ENCODE peak calls at places on chromosomes 6 and 20, in six cellular contexts. One of them, this sample, is unnamed.

GRCh38 chr6:48916523-48917050 is 546.5 kb downstream of the MMUT start:
- DNase-seq in fibroblast of the aortic adventitia: no peak
- DNase-seq in colonic mucosa: no peak
- DNase-seq in lung: no peak
- DNase-seq in suprapubic skin: no peak
- DNase-seq in omental fat pad: no peak
- DNase-seq in this sample: no peak

GRCh38 chr20:1005452-1006027 is 3.4 kb upstream of the RSPO4 start:
- DNase-seq in colonic mucosa: peak
- DNase-seq in fibroblast of the aortic adventitia: no peak
- DNase-seq in suprapubic skin: no peak
- DNase-seq in omental fat pad: no peak
- DNase-seq in lung: no peak
- DNase-seq in this sample: no peak

GRCh38 chr20:45985573-45985972 is 13.6 kb upstream of the ZNF335 start:
- DNase-seq in lung: no peak
- DNase-seq in fibroblast of the aortic adventitia: no peak
- DNase-seq in omental fat pad: no peak
- DNase-seq in suprapubic skin: no peak
- DNase-seq in colonic mucosa: no peak
- DNase-seq in this sample: no peak

GRCh38 chr6:548517-548916 is 108.4 kb downstream of the HUS1B start:
- DNase-seq in fibroblast of the aortic adventitia: no peak
- DNase-seq in omental fat pad: no peak
- DNase-seq in colonic mucosa: no peak
- DNase-seq in suprapubic skin: no peak
- DNase-seq in lung: no peak
- DNase-seq in this sample: no peak

GRCh38 chr6:105178110-105178509 is 1.7 kb downstream of the POPDC3 start:
- DNase-seq in fibroblast of the aortic adventitia: peak
- DNase-seq in suprapubic skin: no peak
- DNase-seq in colonic mucosa: no peak
- DNase-seq in omental fat pad: no peak
- DNase-seq in lung: no peak
- DNase-seq in this sample: no peak

GRCh38 chr6:132506869-132507813 is 5.8 kb downstream of the STX7 start:
- DNase-seq in suprapubic skin: no peak
- DNase-seq in colonic mucosa: no peak
- DNase-seq in fibroblast of the aortic adventitia: no peak
- DNase-seq in lung: no peak
- DNase-seq in omental fat pad: no peak
- DNase-seq in this sample: no peak

GRCh38 chr6:40912158-40912946 is 126.7 kb downstream of the UNC5CL start:
- DNase-seq in suprapubic skin: no peak
- DNase-seq in omental fat pad: no peak
- DNase-seq in fibroblast of the aortic adventitia: no peak
- DNase-seq in colonic mucosa: peak
- DNase-seq in lung: no peak
- DNase-seq in this sample: no peak

GRCh38 chr6:55009114-55009513 is 162.5 kb downstream of the FAM83B start:
- DNase-seq in fibroblast of the aortic adventitia: no peak
- DNase-seq in suprapubic skin: no peak
- DNase-seq in lung: no peak
- DNase-seq in colonic mucosa: no peak
- DNase-seq in omental fat pad: no peak
- DNase-seq in this sample: no peak

GRCh38 chr20:4220352-4220751 is 205.0 kb upstream of the RNF24 start:
- DNase-seq in lung: no peak
- DNase-seq in suprapubic skin: no peak
- DNase-seq in colonic mucosa: no peak
- DNase-seq in omental fat pad: no peak
- DNase-seq in fibroblast of the aortic adventitia: no peak
- DNase-seq in this sample: no peak

GRCh38 chr6:137080711-137081110 is 35.9 kb upstream of the IL20RA start:
- DNase-seq in fibroblast of the aortic adventitia: no peak
- DNase-seq in suprapubic skin: no peak
- DNase-seq in omental fat pad: no peak
- DNase-seq in lung: no peak
- DNase-seq in colonic mucosa: no peak
- DNase-seq in this sample: no peak

GRCh38 chr20:2314759-2315439 is 19.1 kb downstream of the TGM3 start:
- DNase-seq in omental fat pad: no peak
- DNase-seq in colonic mucosa: no peak
- DNase-seq in fibroblast of the aortic adventitia: peak
- DNase-seq in suprapubic skin: no peak
- DNase-seq in lung: no peak
- DNase-seq in this sample: no peak

GRCh38 chr6:132952998-132953397 is 138.6 kb downstream of the RPS12 start:
- DNase-seq in fibroblast of the aortic adventitia: no peak
- DNase-seq in lung: no peak
- DNase-seq in suprapubic skin: no peak
- DNase-seq in omental fat pad: no peak
- DNase-seq in colonic mucosa: no peak
- DNase-seq in this sample: no peak

GRCh38 chr6:38169826-38170526 is 350.4 kb downstream of the ZFAND3 start:
- DNase-seq in omental fat pad: no peak
- DNase-seq in lung: no peak
- DNase-seq in fibroblast of the aortic adventitia: no peak
- DNase-seq in suprapubic skin: no peak
- DNase-seq in colonic mucosa: peak
- DNase-seq in this sample: no peak

GRCh38 chr6:13278184-13278583 is 50.2 kb downstream of the TBC1D7 start:
- DNase-seq in omental fat pad: no peak
- DNase-seq in fibroblast of the aortic adventitia: no peak
- DNase-seq in colonic mucosa: no peak
- DNase-seq in lung: no peak
- DNase-seq in suprapubic skin: no peak
- DNase-seq in this sample: no peak

GRCh38 chr6:45791181-45791580 is 224.5 kb downstream of the CLIC5 start:
- DNase-seq in fibroblast of the aortic adventitia: peak
- DNase-seq in colonic mucosa: no peak
- DNase-seq in omental fat pad: no peak
- DNase-seq in lung: no peak
- DNase-seq in suprapubic skin: no peak
- DNase-seq in this sample: no peak

GRCh38 chr6:41689171-41690008 is 46.0 kb downstream of the TFEB start:
- DNase-seq in lung: no peak
- DNase-seq in colonic mucosa: no peak
- DNase-seq in suprapubic skin: no peak
- DNase-seq in fibroblast of the aortic adventitia: peak
- DNase-seq in omental fat pad: no peak
- DNase-seq in this sample: no peak

GRCh38 chr20:32158943-32159660 is 48.4 kb downstream of the PLAGL2 start:
- DNase-seq in colonic mucosa: no peak
- DNase-seq in fibroblast of the aortic adventitia: no peak
- DNase-seq in lung: no peak
- DNase-seq in suprapubic skin: peak
- DNase-seq in omental fat pad: no peak
- DNase-seq in this sample: no peak

GRCh38 chr6:73782911-73783310 is 86.9 kb downstream of the CD109 start:
- DNase-seq in colonic mucosa: no peak
- DNase-seq in omental fat pad: no peak
- DNase-seq in suprapubic skin: no peak
- DNase-seq in lung: no peak
- DNase-seq in fibroblast of the aortic adventitia: no peak
- DNase-seq in this sample: no peak

DNA sequence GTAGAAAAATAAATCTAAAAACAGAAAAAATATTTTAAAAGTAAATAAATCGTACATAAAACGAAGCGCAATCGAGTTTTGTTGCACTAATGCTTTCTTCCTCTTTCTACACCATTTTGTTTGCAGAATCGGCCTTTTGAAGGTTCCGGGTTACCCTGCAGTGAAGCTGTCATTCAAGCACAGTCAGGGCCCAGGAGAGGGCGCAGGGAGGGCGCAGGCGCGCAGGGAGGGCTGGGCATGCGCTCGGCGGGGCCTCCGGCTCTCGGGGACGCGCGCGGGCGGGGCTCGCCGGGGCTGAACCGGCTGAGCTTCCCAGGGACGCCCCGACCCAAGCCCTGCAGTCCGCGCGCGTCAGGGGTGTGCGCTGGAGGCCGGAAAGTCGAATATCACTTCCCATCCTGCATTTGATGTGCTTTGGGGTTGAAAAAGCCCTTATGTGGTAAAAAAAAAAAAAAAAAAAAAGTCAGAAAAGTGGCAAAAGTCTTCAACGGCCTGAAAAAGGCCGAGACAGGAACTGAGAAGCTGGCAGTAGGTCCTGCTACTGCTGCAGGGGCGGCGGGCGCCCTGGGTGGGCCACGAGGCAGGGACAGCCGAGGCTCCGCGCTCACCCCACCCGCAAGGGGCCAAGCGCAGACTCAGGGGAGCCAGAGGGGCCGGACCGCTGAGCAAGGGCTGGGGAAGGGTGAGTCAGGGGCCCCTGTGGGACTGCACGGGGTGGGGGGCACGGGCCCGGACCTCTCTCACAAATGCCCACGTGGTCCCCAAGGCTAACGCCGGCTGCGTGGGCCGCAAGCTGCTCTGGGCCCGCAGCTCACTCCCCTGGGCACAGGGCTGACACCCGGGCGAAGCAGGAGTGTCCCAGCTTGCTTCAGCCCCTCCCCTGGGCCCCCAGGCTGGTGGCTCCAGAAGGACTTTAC is 40.5 kb downstream of the THBS2 start:
- DNase-seq in fibroblast of the aortic adventitia: peak
- DNase-seq in suprapubic skin: peak
- DNase-seq in lung: peak
- DNase-seq in colonic mucosa: peak
- DNase-seq in omental fat pad: peak
- DNase-seq in this sample: peak
- TF ChIP-seq CTCF in fibroblast of the aortic adventitia: no peak
- TF ChIP-seq CTCF in suprapubic skin: peak
- TF ChIP-seq CTCF in lung: peak
- TF ChIP-seq CTCF in colonic mucosa: no peak
- TF ChIP-seq CTCF in omental fat pad: no peak
- TF ChIP-seq CTCF in this sample: no peak

GRCh38 chr6:82331031-82331773 is 32.4 kb upstream of the TPBG start:
- DNase-seq in colonic mucosa: no peak
- DNase-seq in fibroblast of the aortic adventitia: peak
- DNase-seq in suprapubic skin: no peak
- DNase-seq in omental fat pad: no peak
- DNase-seq in lung: no peak
- DNase-seq in this sample: no peak
- TF ChIP-seq CTCF in colonic mucosa: no peak
- TF ChIP-seq CTCF in fibroblast of the aortic adventitia: peak
- TF ChIP-seq CTCF in suprapubic skin: no peak
- TF ChIP-seq CTCF in omental fat pad: no peak
- TF ChIP-seq CTCF in lung: no peak
- TF ChIP-seq CTCF in this sample: no peak

GRCh38 chr6:161101517-161101916 is 109.9 kb downstream of the MAP3K4 start:
- DNase-seq in colonic mucosa: no peak
- DNase-seq in suprapubic skin: no peak
- DNase-seq in fibroblast of the aortic adventitia: no peak
- DNase-seq in omental fat pad: no peak
- DNase-seq in lung: no peak
- DNase-seq in this sample: no peak
- TF ChIP-seq CTCF in colonic mucosa: no peak
- TF ChIP-seq CTCF in suprapubic skin: no peak
- TF ChIP-seq CTCF in fibroblast of the aortic adventitia: peak
- TF ChIP-seq CTCF in omental fat pad: no peak
- TF ChIP-seq CTCF in lung: no peak
- TF ChIP-seq CTCF in this sample: no peak

DNA sequence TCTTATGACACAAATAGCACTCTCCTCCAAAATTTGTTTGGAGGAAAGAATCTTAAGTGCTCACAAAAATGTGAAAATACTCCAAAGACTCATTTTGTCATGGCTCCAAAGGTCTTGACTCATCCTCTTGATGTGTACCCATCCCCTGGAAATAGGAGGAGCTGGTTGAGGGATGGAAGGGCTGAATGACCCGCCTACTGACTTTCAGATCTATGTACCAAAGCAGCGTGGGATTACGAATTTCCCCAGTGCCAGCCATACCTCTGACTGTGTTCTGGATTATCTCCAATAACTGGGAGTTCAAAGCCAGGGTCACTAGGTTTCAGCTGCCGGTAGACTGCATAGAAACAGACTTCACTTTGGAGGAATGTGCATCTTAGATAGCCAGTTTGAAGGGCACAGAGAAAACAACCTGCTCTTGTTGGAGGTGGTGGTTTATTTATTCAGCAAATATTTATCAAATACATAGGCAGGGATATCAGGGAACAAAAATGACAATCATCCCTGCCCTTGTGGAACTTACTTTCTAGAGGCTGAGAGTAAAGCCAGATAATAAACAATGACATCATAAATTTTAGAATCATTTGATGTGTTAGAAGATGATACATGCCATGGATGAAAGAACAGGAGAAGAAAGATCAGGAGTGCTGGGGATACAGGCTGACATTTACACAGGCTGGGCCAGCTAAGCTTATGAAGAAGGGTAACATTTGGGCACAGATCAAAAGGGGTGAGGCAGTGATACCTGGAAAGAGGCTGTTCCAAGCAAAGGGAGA is 246.6 kb downstream of the TBXT start:
- DNase-seq in omental fat pad: no peak
- DNase-seq in colonic mucosa: no peak
- DNase-seq in suprapubic skin: no peak
- DNase-seq in lung: no peak
- DNase-seq in fibroblast of the aortic adventitia: peak
- DNase-seq in this sample: no peak
- TF ChIP-seq CTCF in omental fat pad: no peak
- TF ChIP-seq CTCF in colonic mucosa: no peak
- TF ChIP-seq CTCF in suprapubic skin: no peak
- TF ChIP-seq CTCF in lung: no peak
- TF ChIP-seq CTCF in fibroblast of the aortic adventitia: no peak
- TF ChIP-seq CTCF in this sample: no peak

GRCh38 chr6:166101819-166102419 is 65.7 kb downstream of the TBXT start:
- DNase-seq in colonic mucosa: no peak
- DNase-seq in lung: no peak
- DNase-seq in fibroblast of the aortic adventitia: no peak
- DNase-seq in omental fat pad: no peak
- DNase-seq in suprapubic skin: no peak
- DNase-seq in this sample: no peak

DNA sequence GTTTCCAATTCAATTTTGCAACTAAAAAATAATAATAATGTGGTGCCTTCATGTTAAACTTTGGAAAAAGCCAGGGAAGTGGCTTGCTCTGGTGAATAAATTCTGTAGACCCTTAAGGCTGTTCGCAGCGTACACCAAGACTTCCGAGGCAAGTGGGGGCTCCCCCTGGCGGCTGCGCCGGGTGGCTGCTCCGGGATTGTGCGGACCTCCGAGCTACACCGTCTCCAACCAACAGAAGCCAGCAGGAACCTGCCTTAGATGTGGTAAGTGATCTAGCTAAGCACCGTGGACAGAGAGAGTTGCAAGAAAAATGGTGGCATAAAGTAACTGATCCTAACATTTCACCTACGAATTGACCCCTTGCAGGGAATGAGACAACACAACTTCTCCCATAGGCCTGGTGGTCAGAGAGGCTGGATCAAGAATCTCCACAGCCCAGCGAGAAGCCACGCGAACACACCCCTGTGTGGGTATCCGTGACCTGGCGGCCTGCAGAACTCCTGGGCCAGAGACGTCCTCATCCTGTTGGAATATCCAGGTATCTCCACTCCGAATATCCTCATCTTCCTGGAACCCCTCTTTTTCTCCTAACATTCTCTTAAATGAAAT is 69.6 kb downstream of the TBXT start:
- DNase-seq in omental fat pad: peak
- DNase-seq in suprapubic skin: no peak
- DNase-seq in fibroblast of the aortic adventitia: peak
- DNase-seq in lung: peak
- DNase-seq in colonic mucosa: peak
- DNase-seq in this sample: no peak
- TF ChIP-seq CTCF in omental fat pad: no peak
- TF ChIP-seq CTCF in suprapubic skin: peak
- TF ChIP-seq CTCF in fibroblast of the aortic adventitia: peak
- TF ChIP-seq CTCF in lung: peak
- TF ChIP-seq CTCF in colonic mucosa: peak
- TF ChIP-seq CTCF in this sample: peak

This sample was measured in vagina.